ENCODE peak calls at places on chromosomes 5 and 9, in eight cellular contexts. V is thyroid gland, U is suprapubic skin, Q is GM23338, M is esophagus squamous epithelium, P is left ventricle myocardium inferior, D is A549, R is heart left ventricle. C is an unnamed sample.

GRCh38 chr9:96086936-96087582 is 211.6 kb downstream of the ERCC6L2 start:
- DNase-seq in V (no peak), U (no peak), Q (no peak), M (no peak), P (no peak), D (peak; percentile 24), R (no peak), C (no peak)

GRCh38 chr9:35907732-35908483 is 1.4 kb upstream of the SPAAR start:
- DNase-seq in V (peak; percentile 71), U (peak; percentile 85), Q (peak; percentile 67), M (no peak), P (peak; percentile 75), D (peak; percentile 88), R (peak; percentile 83), C (peak; percentile 86)

GRCh38 chr5:177474094-177474493 is 660 bp upstream of the DBN1 start:
- DNase-seq in V (no peak), U (no peak), Q (no peak), M (no peak), P (no peak), D (no peak), R (no peak), C (no peak)

GRCh38 chr9:106859957-106860715 is 2.8 kb upstream of the ZNF462 start:
- DNase-seq in V (peak; percentile 52), U (peak; percentile 74), Q (peak; percentile 90), M (no peak), P (peak; percentile 28), D (peak; percentile 48), R (peak; percentile 40), C (peak; percentile 83)

GRCh38 chr9:112112519-112112918 is 62.6 kb downstream of the SUSD1 start:
- DNase-seq in V (no peak), U (no peak), Q (no peak), M (no peak), P (no peak), D (peak; percentile 80), R (no peak), C (no peak)

GRCh38 chr5:76081811-76082783 is 1.1 kb upstream of the SV2C start:
- DNase-seq in V (no peak), U (no peak), Q (peak; percentile 33), M (no peak), P (no peak), D (no peak), R (no peak), C (no peak)

GRCh38 chr9:113993838-113994540 is 84.1 kb downstream of the AMBP start:
- DNase-seq in V (peak; percentile 97), U (peak; percentile 81), Q (no peak), M (no peak), P (peak; percentile 87), D (no peak), R (peak; percentile 93), C (peak; percentile 31)

GRCh38 chr5:93599427-93600146 is 16.6 kb downstream of the NR2F1 start:
- DNase-seq in V (no peak), U (no peak), Q (peak; percentile 79), M (no peak), P (no peak), D (no peak), R (no peak), C (no peak)

GRCh38 chr5:33049845-33050244 is 338.7 kb downstream of the NPR3 start:
- DNase-seq in V (no peak), U (no peak), Q (no peak), M (no peak), P (no peak), D (peak; percentile 80), R (no peak), C (peak; percentile 92)

GRCh38 chr9:129208191-129209091 is 30.4 kb upstream of the IER5L start:
- DNase-seq in V (no peak), U (no peak), Q (peak; percentile 96), M (no peak), P (no peak), D (no peak), R (no peak), C (no peak)

GRCh38 chr9:133122167-133122550 is 1.1 kb upstream of the RALGDS start:
- DNase-seq in V (no peak), U (no peak), Q (no peak), M (no peak), P (no peak), D (no peak), R (no peak), C (no peak)

GRCh38 chr9:123327697-123328100 is 28.3 kb upstream of the CRB2 start:
- DNase-seq in V (peak; percentile 93), U (no peak), Q (peak; percentile 41), M (no peak), P (no peak), D (no peak), R (no peak), C (no peak)

GRCh38 chr5:106545325-106545724 is 1125.4 kb downstream of the EFNA5 start:
- DNase-seq in V (no peak), U (no peak), Q (no peak), M (no peak), P (no peak), D (no peak), R (no peak), C (no peak)

GRCh38 chr9:112404367-112404979 is 24.6 kb downstream of the HSDL2 start:
- DNase-seq in V (peak; percentile 20), U (no peak), Q (no peak), M (no peak), P (no peak), D (no peak), R (no peak), C (no peak)

GRCh38 chr5:59222687-59223511 is 640.0 kb downstream of the RAB3C start:
- DNase-seq in V (no peak), U (no peak), Q (no peak), M (no peak), P (no peak), D (no peak), R (no peak), C (no peak)

GRCh38 chr9:14323083-14323968 is 9.4 kb upstream of the NFIB start:
- DNase-seq in V (no peak), U (no peak), Q (no peak), M (no peak), P (no peak), D (no peak), R (no peak), C (no peak)

GRCh38 chr9:14321517-14322125 is 7.7 kb upstream of the NFIB start:
- DNase-seq in V (no peak), U (no peak), Q (peak; percentile 36), M (no peak), P (no peak), D (no peak), R (no peak), C (no peak)

GRCh38 chr9:14318934-14319513 is 5.1 kb upstream of the NFIB start:
- DNase-seq in V (no peak), U (no peak), Q (no peak), M (no peak), P (no peak), D (no peak), R (peak; percentile 14), C (no peak)

GRCh38 chr9:14322211-14323082 is 8.5 kb upstream of the NFIB start:
- DNase-seq in V (peak; percentile 90), U (peak; percentile 93), Q (peak; percentile 93), M (peak; percentile 54), P (peak; percentile 95), D (peak; percentile 93), R (peak; percentile 96), C (peak; percentile 88)

GRCh38 chr9:14320272-14321245 is 6.6 kb upstream of the NFIB start:
- DNase-seq in V (peak; percentile 27), U (no peak), Q (no peak), M (no peak), P (peak; percentile 47), D (peak; percentile 66), R (peak; percentile 61), C (no peak)
- H3K4me3 ChIP-seq in V (no peak overlapping the region), U (peak overlapping the region; percentile 92), Q (peak overlapping the region; percentile 72), M (peak overlapping the region; percentile 66), P (peak overlapping the region; percentile 80), D (peak overlapping the region; percentile 60), R (peak overlapping the region; percentile 80), C (peak overlapping the region; percentile 67)

DNA sequence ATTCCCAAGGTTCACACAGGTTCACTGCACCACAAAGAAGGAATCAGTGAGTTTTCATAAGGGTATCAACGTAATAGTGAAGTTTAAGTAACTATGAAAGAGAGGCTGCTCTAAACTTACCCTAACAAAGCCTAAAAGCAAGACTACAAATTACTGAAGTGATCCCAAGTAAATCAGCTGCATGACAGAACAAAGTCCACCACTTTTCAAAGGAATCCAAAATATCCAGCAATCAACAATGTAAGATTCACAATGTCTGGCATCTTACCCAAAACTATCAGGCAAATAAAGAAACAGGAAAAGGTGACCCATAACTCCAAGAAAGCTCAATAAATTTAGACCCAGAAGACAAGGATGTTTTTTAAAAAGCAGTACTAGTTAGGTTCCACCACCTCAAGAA is 70.1 kb downstream of the GNAQ start:
- DNase-seq in V (no peak), U (no peak), Q (no peak), M (no peak), P (no peak), D (no peak), R (no peak), C (no peak)
- H3K27ac ChIP-seq in V (peak overlapping the region; percentile 11), U (no peak overlapping the region), Q (peak overlapping the region; percentile 4), M (peak overlapping the region; percentile 19), P (peak overlapping the region; percentile 65), D (peak overlapping the region; percentile 16), R (no peak overlapping the region), C (no peak overlapping the region)

DNA sequence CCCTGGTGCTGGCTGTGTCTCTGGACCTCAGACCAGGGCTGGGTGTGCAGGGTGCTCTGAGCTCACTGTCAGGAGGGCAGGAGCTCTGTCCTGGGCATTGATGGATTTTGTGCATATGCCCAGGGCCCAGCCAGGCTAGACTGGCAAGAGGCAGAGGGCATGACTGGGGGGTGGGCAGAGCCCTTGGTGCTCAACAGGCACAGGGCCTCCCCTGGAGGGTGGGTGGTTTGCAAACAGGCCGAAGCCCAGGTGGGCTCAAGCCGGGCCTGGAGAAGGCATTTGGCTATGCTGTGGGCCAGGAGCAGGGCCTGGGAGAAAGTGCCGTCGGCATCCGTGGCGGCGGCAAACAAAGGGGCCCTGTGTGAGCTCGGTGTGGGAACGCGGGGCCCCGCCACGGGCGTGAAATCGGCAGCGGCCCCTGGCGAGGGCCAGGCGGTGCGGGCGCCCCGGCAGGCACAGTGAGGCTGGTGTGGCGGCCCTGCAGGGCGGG is 1.9 kb upstream of the NRARP start:
- DNase-seq in V (no peak), U (peak; percentile 67), Q (no peak), M (no peak), P (no peak), D (no peak), R (peak; percentile 21), C (no peak)
- H3K4me1 ChIP-seq in V (peaks cover 60% of the 10 kb centered on the region), U (peaks cover 83% of the 10 kb centered on the region), Q (peaks cover 31% of the 10 kb centered on the region), M (peaks cover 78% of the 10 kb centered on the region), P (peaks cover 79% of the 10 kb centered on the region), D (peaks cover 19% of the 10 kb centered on the region), R (peaks cover 12% of the 10 kb centered on the region), C (peaks cover 14% of the 10 kb centered on the region)

DNA sequence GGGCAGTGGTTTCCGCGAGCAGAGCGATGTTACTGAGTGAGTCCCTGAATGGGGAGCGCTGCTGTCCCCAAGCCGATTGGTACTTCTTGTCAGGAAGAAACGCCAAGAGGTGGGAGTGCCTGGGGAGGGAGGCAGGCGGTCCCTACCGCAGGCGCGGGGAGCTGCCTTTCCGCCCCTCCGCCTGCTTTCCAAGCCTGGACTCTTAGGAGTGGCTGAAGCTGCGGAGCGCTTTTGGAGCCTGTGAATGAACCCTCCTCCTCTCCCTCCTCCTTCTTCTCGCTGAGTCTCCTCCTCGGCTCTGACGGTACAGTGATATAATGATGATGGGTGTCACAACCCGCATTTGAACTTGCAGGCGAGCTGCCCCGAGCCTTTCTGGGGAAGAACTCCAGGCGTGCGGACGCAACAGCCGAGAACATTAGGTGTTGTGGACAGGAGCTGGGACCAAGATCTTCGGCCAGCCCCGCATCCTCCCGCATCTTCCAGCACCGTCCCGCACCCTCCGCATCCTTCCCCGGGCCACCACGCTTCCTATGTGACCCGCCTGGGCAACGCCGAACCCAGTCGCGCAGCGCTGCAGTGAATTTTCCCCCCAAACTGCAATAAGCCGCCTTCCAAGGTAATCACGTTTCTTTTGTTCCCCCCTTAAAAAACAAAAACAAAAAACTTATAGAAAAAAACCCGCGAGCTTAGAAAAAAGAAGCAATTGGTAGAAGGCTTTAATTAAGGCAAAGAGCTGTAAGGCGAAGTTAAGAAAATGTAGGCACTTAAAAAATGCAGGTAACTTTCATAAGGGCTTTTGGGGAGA is at the start of gene VCAN:
- DNase-seq in V (peak; percentile 18), U (peak; percentile 87), Q (peak; percentile 84), M (no peak), P (peak; percentile 65), D (peak; percentile 47), R (peak; percentile 75), C (no peak)
- H3K4me3 ChIP-seq in V (no peak within 1 kb of the TSS), U (peak within 1 kb of the TSS; percentile 52), Q (peak within 1 kb of the TSS; percentile 76), M (peak within 1 kb of the TSS; percentile 43), P (peak within 1 kb of the TSS; percentile 67), D (peak within 1 kb of the TSS; percentile 56), R (peak within 1 kb of the TSS; percentile 59), C (peak within 1 kb of the TSS; percentile 34)

C was measured in RWPE2.